ENCODE peak calls at places on chromosomes 16 and 17, in four cellular contexts. N is ovary; V is naive thymus-derived CD4-positive, alpha-beta T cell; O is neural progenitor cell. J is an unnamed sample.

GRCh38 chr17:61414141-61414935 is 14.7 kb downstream of the TBX2 start:
- DNase-seq in N (peak; percentile 39), V (no peak), O (no peak), J (no peak)

GRCh38 chr17:18143044-18143936 is 34.7 kb downstream of the MYO15A start:
- DNase-seq in N (no peak), V (no peak), O (peak; percentile 81), J (no peak)

GRCh38 chr17:43010667-43011308 is 4.2 kb downstream of the IFI35 start:
- DNase-seq in N (no peak), V (no peak), O (no peak), J (no peak)

GRCh38 chr17:45221081-45221996 is at the start of gene FMNL1:
- DNase-seq in N (no peak), V (peak; percentile 47), O (peak; percentile 77), J (peak; percentile 52)

GRCh38 chr16:53446090-53446489 is 11.8 kb downstream of the RBL2 start:
- DNase-seq in N (no peak), V (no peak), O (no peak), J (no peak)

GRCh38 chr16:85177448-85177846 is 65.2 kb upstream of the CIBAR2 start:
- DNase-seq in N (no peak), V (no peak), O (no peak), J (no peak)

GRCh38 chr16:2476345-2476720 is 1.4 kb downstream of the TBC1D24 start:
- DNase-seq in N (no peak), V (no peak), O (no peak), J (no peak)

GRCh38 chr16:4660454-4661007 is 32.8 kb upstream of the NUDT16L1 start:
- DNase-seq in N (peak; percentile 53), V (peak; percentile 55), O (no peak), J (peak; percentile 33)

GRCh38 chr17:29566473-29567361 is at the start of gene ABHD15:
- DNase-seq in N (peak; percentile 70), V (no peak), O (peak; percentile 84), J (peak; percentile 54)

GRCh38 chr17:17884281-17885028 is 47.7 kb upstream of the SREBF1 start:
- DNase-seq in N (no peak), V (no peak), O (no peak), J (no peak)

GRCh38 chr17:50392621-50393020 is 4.7 kb downstream of the LRRC59 start:
- DNase-seq in N (no peak), V (no peak), O (no peak), J (no peak)

GRCh38 chr16:19645557-19645981 is 72.5 kb downstream of the KNOP1 start:
- DNase-seq in N (peak; percentile 54), V (no peak), O (no peak), J (no peak)

GRCh38 chr17:52477824-52478614 is 319.5 kb upstream of the CA10 start:
- DNase-seq in N (no peak), V (no peak), O (no peak), J (no peak)
- H3K9me3 ChIP-seq in N (no peaks in the 10 kb centered on the region), V (no peaks in the 10 kb centered on the region), O (no peaks in the 10 kb centered on the region), J (no peaks in the 10 kb centered on the region)

DNA sequence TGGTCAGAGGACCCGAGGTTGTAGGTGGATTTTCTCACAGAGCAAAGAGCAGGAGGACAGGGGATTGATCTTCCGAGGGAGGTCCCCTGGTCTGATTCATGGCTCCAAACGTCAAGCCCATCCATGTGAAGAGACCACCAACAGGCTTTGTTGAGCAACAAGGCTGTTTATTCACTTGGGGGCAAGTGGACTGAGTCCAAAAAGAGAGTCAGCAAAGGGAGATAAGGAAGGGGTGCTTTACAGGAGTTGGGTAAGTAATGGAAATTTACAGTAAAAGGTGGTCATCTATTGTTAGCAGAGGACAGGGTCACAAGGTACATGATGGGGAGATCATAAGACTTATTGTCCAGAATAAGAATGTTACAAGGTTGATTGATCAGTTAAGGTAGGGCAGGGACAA is 2285.8 kb downstream of the TP53TG3F start:
- DNase-seq in N (no peak), V (no peak), O (no peak), J (no peak)
- H3K9me3 ChIP-seq in N (peaks cover 4% of the 10 kb centered on the region), V (no peaks in the 10 kb centered on the region), O (peaks cover 3% of the 10 kb centered on the region), J (peaks cover 2% of the 10 kb centered on the region)

DNA sequence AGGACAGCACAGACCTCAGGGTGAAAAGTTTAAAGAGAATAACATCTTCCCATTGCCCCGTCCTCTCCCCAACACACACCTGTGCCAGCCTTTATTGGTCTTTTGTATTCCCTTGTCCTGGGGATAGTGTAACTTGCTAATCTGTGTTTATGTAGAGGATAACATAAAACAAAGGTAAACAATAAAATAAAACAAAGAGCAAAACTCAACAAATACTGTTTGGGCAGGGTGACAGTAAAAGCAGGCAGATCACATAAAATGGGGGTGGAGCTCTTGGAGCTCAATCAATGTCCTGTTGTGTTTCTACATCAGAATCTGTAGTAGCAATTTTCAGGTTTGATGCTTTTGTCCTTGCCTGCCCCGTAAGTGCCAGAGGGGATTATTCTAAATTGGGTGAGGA is 1939.7 kb downstream of the TP53TG3F start:
- DNase-seq in N (no peak), V (no peak), O (no peak), J (no peak)
- H3K9me3 ChIP-seq in N (no peaks in the 10 kb centered on the region), V (no peaks in the 10 kb centered on the region), O (peaks cover 26% of the 10 kb centered on the region), J (no peaks in the 10 kb centered on the region)

GRCh38 chr16:35208001-35208935 is 1748.9 kb downstream of the TP53TG3F start:
- DNase-seq in N (no peak), V (no peak), O (no peak), J (no peak)
- H3K9me3 ChIP-seq in N (no peaks in the 10 kb centered on the region), V (no peaks in the 10 kb centered on the region), O (peaks cover 13% of the 10 kb centered on the region), J (no peaks in the 10 kb centered on the region)

GRCh38 chr16:86381491-86381890 is 128.8 kb upstream of the FOXF1 start:
- DNase-seq in N (no peak), V (no peak), O (no peak), J (no peak)

GRCh38 chr16:86384263-86384649 is 126.1 kb upstream of the FOXF1 start:
- DNase-seq in N (no peak), V (no peak), O (no peak), J (no peak)

GRCh38 chr16:86382774-86383407 is 127.4 kb upstream of the FOXF1 start:
- DNase-seq in N (no peak), V (no peak), O (no peak), J (no peak)

GRCh38 chr16:86383488-86384262 is 126.7 kb upstream of the FOXF1 start:
- DNase-seq in N (no peak), V (no peak), O (no peak), J (no peak)

GRCh38 chr16:86382067-86382773 is 128.1 kb upstream of the FOXF1 start:
- DNase-seq in N (no peak), V (no peak), O (no peak), J (no peak)
- H3K9me3 ChIP-seq in N (peaks cover 9% of the 10 kb centered on the region), V (no peaks in the 10 kb centered on the region), O (no peaks in the 10 kb centered on the region), J (no peaks in the 10 kb centered on the region)

GRCh38 chr17:27081002-27081638 is 212.8 kb upstream of the WSB1 start:
- DNase-seq in N (no peak), V (no peak), O (no peak), J (no peak)
- H3K9me3 ChIP-seq in N (no peaks in the 10 kb centered on the region), V (no peaks in the 10 kb centered on the region), O (peaks cover 34% of the 10 kb centered on the region), J (no peaks in the 10 kb centered on the region)

DNA sequence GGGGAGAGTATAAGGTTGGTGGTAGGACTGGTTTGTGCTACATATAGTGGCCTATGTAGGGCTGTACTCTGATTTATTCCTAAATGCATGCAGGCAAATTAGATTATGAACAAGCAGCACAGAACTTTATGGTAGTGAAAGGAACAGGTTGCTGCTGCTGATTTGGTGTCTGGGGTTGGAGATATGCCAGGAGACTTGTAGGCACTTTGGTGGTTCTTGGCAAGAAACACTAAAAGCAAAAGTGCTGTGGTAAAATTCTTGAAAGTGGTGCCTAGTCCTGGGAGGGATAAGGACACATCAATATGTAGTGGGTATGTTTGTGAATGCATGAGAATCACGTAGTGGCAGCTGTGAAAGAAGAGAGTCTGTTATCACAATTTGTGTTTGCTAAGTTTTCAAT is 2126.0 kb downstream of the TP53TG3F start:
- DNase-seq in N (no peak), V (no peak), O (no peak), J (no peak)
- H3K9me3 ChIP-seq in N (peaks cover 5% of the 10 kb centered on the region), V (no peaks in the 10 kb centered on the region), O (peaks cover 29% of the 10 kb centered on the region), J (no peaks in the 10 kb centered on the region)